ENCODE peak calls at places on chromosomes 12 and 14, in six cellular contexts. U is fibroblast of lung, O is nephron progenitor cell, P is DND-41, N is colonic mucosa, I is foreskin fibroblast. E is an unnamed sample.

GRCh38 chr12:78696267-78696666 is 168.3 kb upstream of the SYT1 start:
- DNase-seq in U (no peak), O (no peak), P (no peak), N (no peak), I (peak), E (no peak)

GRCh38 chr12:56897844-56898341 is 36.3 kb downstream of the SDR9C7 start:
- DNase-seq in U (no peak), O (no peak), P (no peak), N (no peak), I (peak), E (no peak)

GRCh38 chr12:121789800-121790748 is 3.4 kb downstream of the RHOF start:
- DNase-seq in U (no peak), O (peak), P (peak), N (peak), I (no peak), E (peak)

GRCh38 chr12:561908-562593 is 101.2 kb downstream of the NINJ2 start:
- DNase-seq in U (no peak), O (no peak), P (no peak), N (no peak), I (no peak), E (no peak)

GRCh38 chr14:63605041-63605532 is 36.6 kb downstream of the WDR89 start:
- DNase-seq in U (peak), O (no peak), P (no peak), N (no peak), I (peak), E (no peak)

GRCh38 chr12:67161322-67161918 is 107.7 kb upstream of the CAND1 start:
- DNase-seq in U (peak), O (peak), P (peak), N (peak), I (peak), E (peak)

GRCh38 chr14:45251912-45252311 is 1.1 kb downstream of the MIS18BP1 start:
- DNase-seq in U (peak), O (no peak), P (no peak), N (peak), I (peak), E (no peak)

GRCh38 chr12:24728366-24728765 is 220.5 kb downstream of the BCAT1 start:
- DNase-seq in U (peak), O (no peak), P (peak), N (no peak), I (peak), E (peak)

GRCh38 chr14:89186850-89187376 is 230.1 kb downstream of the FOXN3 start:
- DNase-seq in U (no peak), O (no peak), P (no peak), N (no peak), I (no peak), E (no peak)

GRCh38 chr12:3667485-3667884 is 85.4 kb downstream of the CRACR2A start:
- DNase-seq in U (no peak), O (no peak), P (no peak), N (no peak), I (no peak), E (no peak)
- TF ChIP-seq CTCF in U (no peak), O (no peak), P (no peak), N (no peak), I (no peak), E (no peak)

GRCh38 chr14:32382704-32383103 is 53.6 kb downstream of the AKAP6 start:
- DNase-seq in U (peak), O (no peak), P (no peak), N (no peak), I (peak), E (no peak)
- TF ChIP-seq CTCF in U (peak), O (peak), P (peak), N (no peak), I (peak), E (no peak)

GRCh38 chr14:104252256-104253215 is 114.1 kb downstream of the KIF26A start:
- DNase-seq in U (no peak), O (no peak), P (no peak), N (no peak), I (no peak), E (no peak)
- TF ChIP-seq CTCF in U (no peak), O (no peak), P (no peak), N (no peak), I (no peak), E (no peak)

GRCh38 chr12:19440019-19440858 is 947 bp downstream of the AEBP2 start:
- DNase-seq in U (peak), O (peak), P (peak), N (peak), I (peak), E (peak)
- TF ChIP-seq CTCF in U (no peak), O (no peak), P (no peak), N (no peak), I (no peak), E (no peak)

GRCh38 chr12:92718483-92718985 is 15.7 kb downstream of the PLEKHG7 start:
- DNase-seq in U (peak), O (no peak), P (no peak), N (no peak), I (peak), E (no peak)

GRCh38 chr12:92715625-92716024 is 12.8 kb downstream of the PLEKHG7 start:
- DNase-seq in U (no peak), O (no peak), P (peak), N (no peak), I (no peak), E (no peak)

GRCh38 chr12:92719674-92720073 is 16.9 kb downstream of the PLEKHG7 start:
- DNase-seq in U (no peak), O (no peak), P (no peak), N (no peak), I (peak), E (no peak)

GRCh38 chr12:92721130-92721529 is 18.3 kb downstream of the PLEKHG7 start:
- DNase-seq in U (no peak), O (no peak), P (no peak), N (no peak), I (peak), E (no peak)

DNA sequence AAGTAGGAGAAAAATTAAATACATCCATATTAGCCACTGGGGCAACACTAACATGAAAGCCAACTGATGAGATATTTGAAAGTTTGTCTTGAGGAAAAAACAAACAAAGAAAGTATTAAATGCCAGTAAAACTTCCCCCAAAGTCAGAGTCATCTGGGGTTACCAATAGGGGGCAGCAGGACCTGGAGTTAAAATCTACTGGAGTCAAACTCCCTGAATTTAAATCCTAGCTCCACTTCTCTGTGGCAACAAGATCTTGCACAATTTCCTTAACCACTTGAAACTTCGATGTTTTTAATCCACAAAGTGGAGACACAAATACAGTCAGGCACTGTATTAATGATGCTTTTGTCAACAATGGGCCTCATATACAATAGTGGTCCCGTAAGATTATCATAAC is 14.4 kb downstream of the PLEKHG7 start:
- DNase-seq in U (peak), O (no peak), P (no peak), N (no peak), I (peak), E (no peak)
- TF ChIP-seq CTCF in U (peak), O (no peak), P (peak), N (peak), I (peak), E (no peak)